ENCODE peak calls at places on chromosome 4, in ten cellular contexts. S is fibroblast of mammary gland; T is CD8-positive, alpha-beta T cell; U is HCT116; R is fibroblast of the aortic adventitia; V is left lung; M is neural progenitor cell; P is tibial nerve; H is WERI-Rb-1; O is left ventricle myocardium inferior. Q is an unnamed sample.

GRCh38 chr4:94603170-94603747 is 151.5 kb downstream of the PDLIM5 start:
- DNase-seq in S (peak; percentile 90), T (no peak), U (no peak), R (peak; percentile 64), V (no peak), M (no peak), P (no peak), H (no peak), O (no peak), Q (peak; percentile 20)

GRCh38 chr4:125801373-125801772 is 486.6 kb downstream of the FAT4 start:
- DNase-seq in S (no peak), T (no peak), U (no peak), R (no peak), V (no peak), M (no peak), P (no peak), H (no peak), O (no peak), Q (no peak)

GRCh38 chr4:148056879-148057278 is 325.0 kb downstream of the ARHGAP10 start:
- DNase-seq in S (peak; percentile 80), T (peak; percentile 30), U (peak; percentile 6), R (peak; percentile 67), V (peak; percentile 77), M (peak; percentile 43), P (no peak), H (no peak), O (peak; percentile 45), Q (peak; percentile 72)

GRCh38 chr4:14149469-14150030 is 522.0 kb upstream of the BOD1L1 start:
- DNase-seq in S (peak; percentile 4), T (no peak), U (no peak), R (peak; percentile 53), V (no peak), M (no peak), P (no peak), H (no peak), O (no peak), Q (no peak)

GRCh38 chr4:183589710-183590109 is 69.3 kb downstream of the RWDD4 start:
- DNase-seq in S (peak; percentile 55), T (no peak), U (no peak), R (no peak), V (no peak), M (no peak), P (no peak), H (no peak), O (no peak), Q (no peak)

GRCh38 chr4:6688879-6689505 is 4.7 kb upstream of the S100P start:
- DNase-seq in S (peak; percentile 89), T (peak; percentile 53), U (peak; percentile 75), R (peak; percentile 81), V (peak; percentile 67), M (peak; percentile 31), P (peak; percentile 37), H (no peak), O (no peak), Q (peak; percentile 93)

GRCh38 chr4:185201983-185202962 is 1.5 kb downstream of the CFAP97 start:
- DNase-seq in S (peak; percentile 27), T (peak; percentile 4), U (no peak), R (peak; percentile 61), V (no peak), M (peak; percentile 32), P (no peak), H (no peak), O (no peak), Q (no peak)

GRCh38 chr4:46878641-46879040 is 30.4 kb downstream of the COX7B2 start:
- DNase-seq in S (no peak), T (no peak), U (no peak), R (no peak), V (no peak), M (no peak), P (no peak), H (no peak), O (no peak), Q (no peak)

GRCh38 chr4:136651278-136651667 is 881.0 kb downstream of the PCDH18 start:
- DNase-seq in S (no peak), T (no peak), U (no peak), R (no peak), V (no peak), M (no peak), P (no peak), H (no peak), O (no peak), Q (no peak)

GRCh38 chr4:156293657-156294297 is 340.1 kb upstream of the CTSO start:
- DNase-seq in S (peak; percentile 89), T (no peak), U (no peak), R (peak; percentile 89), V (no peak), M (no peak), P (no peak), H (no peak), O (no peak), Q (peak; percentile 71)

GRCh38 chr4:153217440-153217839 is 13.2 kb downstream of the TRIM2 start:
- DNase-seq in S (peak; percentile 88), T (no peak), U (no peak), R (peak; percentile 66), V (no peak), M (no peak), P (no peak), H (no peak), O (no peak), Q (peak; percentile 12)

GRCh38 chr4:107896158-107896645 is 35.1 kb upstream of the CYP2U1 start:
- DNase-seq in S (peak; percentile 97), T (no peak), U (peak; percentile 92), R (peak; percentile 97), V (no peak), M (no peak), P (no peak), H (no peak), O (no peak), Q (peak; percentile 98)

GRCh38 chr4:183171484-183172267 is 72.6 kb downstream of the WWC2 start:
- DNase-seq in S (peak; percentile 49), T (no peak), U (no peak), R (no peak), V (no peak), M (no peak), P (no peak), H (no peak), O (no peak), Q (no peak)

GRCh38 chr4:109389367-109390118 is 44.1 kb upstream of the SEC24B start:
- DNase-seq in S (no peak), T (no peak), U (no peak), R (no peak), V (no peak), M (no peak), P (no peak), H (peak; percentile 75), O (peak; percentile 16), Q (no peak)

GRCh38 chr4:101787917-101788316 is 2.6 kb upstream of the BANK1 start:
- DNase-seq in S (no peak), T (no peak), U (no peak), R (no peak), V (no peak), M (no peak), P (no peak), H (no peak), O (no peak), Q (no peak)

DNA sequence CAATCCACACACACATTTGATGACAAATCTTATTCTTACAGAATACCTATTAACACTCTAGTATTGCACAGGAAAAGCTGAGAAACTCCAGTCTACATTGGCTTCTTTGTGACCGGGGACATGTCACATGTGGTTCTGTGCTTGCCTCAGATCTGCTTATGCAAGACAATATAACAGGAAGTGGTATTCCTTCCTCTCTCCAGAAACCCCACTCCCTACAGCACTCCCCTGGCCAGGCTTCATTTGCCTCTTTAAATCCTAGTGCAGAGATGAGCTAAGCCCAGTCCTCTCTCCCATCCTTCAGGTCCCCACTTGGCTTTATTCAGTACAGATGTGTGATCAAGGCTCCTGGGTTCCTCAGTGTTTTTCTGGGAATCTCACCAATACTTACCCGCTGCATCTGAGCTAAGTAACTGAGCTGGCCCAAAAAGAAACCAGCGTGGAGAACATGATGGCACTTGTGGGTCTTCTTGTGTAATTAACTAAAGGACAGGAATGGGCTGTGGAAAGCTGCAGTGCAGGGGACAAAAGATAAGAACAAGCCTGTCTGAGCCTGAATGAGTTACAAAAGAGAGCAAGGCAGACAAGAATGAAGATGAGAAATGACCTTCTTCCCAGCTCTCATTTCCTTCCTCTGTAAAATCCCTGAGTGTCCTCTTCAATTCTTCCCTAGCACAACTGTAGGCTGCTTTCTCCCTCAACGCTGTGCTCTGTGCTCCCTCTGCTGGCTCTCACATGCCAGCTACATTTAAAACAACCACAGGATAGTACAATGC is 105.6 kb downstream of the HNRNPD start:
- DNase-seq in S (peak; percentile 53), T (no peak), U (peak; percentile 29), R (peak; percentile 64), V (peak; percentile 51), M (peak; percentile 80), P (no peak), H (peak; percentile 67), O (peak; percentile 28), Q (peak; percentile 70)
- H3K4me3 ChIP-seq in S (no peak overlapping the region), T (no peak overlapping the region), U (no peak overlapping the region), R (no peak overlapping the region), V (no peak overlapping the region), M (no peak overlapping the region), P (no peak overlapping the region), H (no peak overlapping the region), O (peak overlapping the region; percentile 11), Q (no peak overlapping the region)

GRCh38 chr4:24937176-24937575 is 24.3 kb upstream of the CCDC149 start:
- DNase-seq in S (no peak), T (no peak), U (no peak), R (no peak), V (no peak), M (no peak), P (no peak), H (no peak), O (no peak), Q (no peak)
- H3K4me3 ChIP-seq in S (no peak overlapping the region), T (no peak overlapping the region), U (no peak overlapping the region), R (no peak overlapping the region), V (no peak overlapping the region), M (no peak overlapping the region), P (no peak overlapping the region), H (no peak overlapping the region), O (no peak overlapping the region), Q (no peak overlapping the region)

DNA sequence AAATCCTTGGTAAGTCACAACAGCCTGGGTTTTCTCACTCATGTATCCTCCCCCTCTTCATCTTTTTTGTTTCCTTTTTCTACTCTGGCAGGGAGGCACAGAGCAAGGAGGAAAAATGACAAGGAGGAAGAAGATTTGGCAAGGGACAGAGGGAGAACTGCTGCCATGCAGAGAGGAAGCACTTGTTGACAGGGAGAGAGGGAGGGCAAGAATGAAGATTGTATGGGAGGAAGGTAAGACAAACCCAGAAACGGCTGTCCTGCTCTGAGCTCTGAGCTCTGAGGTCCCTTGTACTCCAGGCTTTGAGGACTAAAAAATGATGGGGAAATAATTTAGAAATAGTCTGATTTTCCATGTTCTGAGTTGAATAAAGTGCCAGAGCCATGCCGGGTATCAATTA is 123.9 kb downstream of the DCHS2 start:
- DNase-seq in S (no peak), T (no peak), U (no peak), R (no peak), V (no peak), M (no peak), P (no peak), H (no peak), O (no peak), Q (no peak)
- H3K4me3 ChIP-seq in S (no peak overlapping the region), T (no peak overlapping the region), U (no peak overlapping the region), R (no peak overlapping the region), V (no peak overlapping the region), M (no peak overlapping the region), P (no peak overlapping the region), H (no peak overlapping the region), O (no peak overlapping the region), Q (no peak overlapping the region)

DNA sequence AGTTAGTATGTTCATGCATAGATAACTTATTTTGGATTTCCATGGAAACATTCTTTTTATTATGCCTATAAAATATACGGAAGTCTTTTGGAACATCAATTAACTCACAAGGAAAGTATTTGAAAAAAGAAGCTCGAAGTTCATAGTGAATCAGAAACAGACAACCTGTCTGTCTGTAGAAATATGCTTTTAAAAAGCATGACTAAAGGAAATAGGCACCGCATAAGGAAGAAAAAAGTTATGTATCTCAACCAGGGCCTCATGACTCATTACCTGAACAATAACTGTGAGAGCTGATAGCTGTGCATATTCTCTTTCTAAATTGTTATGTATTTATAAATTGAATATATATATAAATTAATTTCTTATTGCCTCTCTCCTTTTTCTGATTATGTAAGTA is 324.1 kb downstream of the TLL1 start:
- DNase-seq in S (no peak), T (no peak), U (no peak), R (no peak), V (no peak), M (no peak), P (no peak), H (no peak), O (no peak), Q (peak; percentile 63)
- H3K4me3 ChIP-seq in S (no peak overlapping the region), T (no peak overlapping the region), U (no peak overlapping the region), R (no peak overlapping the region), V (no peak overlapping the region), M (no peak overlapping the region), P (no peak overlapping the region), H (no peak overlapping the region), O (no peak overlapping the region), Q (no peak overlapping the region)